ENCODE peak calls at places on chromosomes 3 and 15, in seven cellular contexts. S is HepG2, B is A549, M is IMR-90, W is GM12878, Q is SK-N-SH, O is K562. A is an unnamed sample.
A peak's percentile ranks its signal among the peaks of the same experiment; 100 is the strongest.

GRCh38 chr15:42101861-42102260 is 7.5 kb upstream of the PLA2G4D start:
- DNase-seq in W (no peak), S (no peak), M (no peak), O (no peak), Q (no peak), B (no peak), A (no peak)

GRCh38 chr15:35654334-35654733 is 108.4 kb upstream of the DPH6 start:
- DNase-seq in S (no peak), Q (no peak), O (no peak), B (no peak), M (no peak), W (no peak), A (no peak)

GRCh38 chr3:189629803-189630455 is 1.3 kb upstream of the TP63 start:
- DNase-seq in Q (no peak), W (no peak), O (no peak), M (no peak), S (no peak), B (no peak), A (no peak)

GRCh38 chr3:55446860-55447259 is 40.2 kb downstream of the WNT5A start:
- DNase-seq in S (no peak), Q (no peak), M (no peak), W (no peak), B (no peak), O (no peak), A (peak; percentile 39)

GRCh38 chr3:139434764-139435291 is 41.5 kb downstream of the RBP2 start:
- DNase-seq in W (no peak), Q (no peak), O (no peak), M (peak; percentile 28), B (no peak), S (no peak), A (no peak)

GRCh38 chr3:72185549-72186484 is 400.9 kb upstream of the PROK2 start:
- DNase-seq in M (peak; percentile 80), Q (no peak), B (no peak), S (peak; percentile 7), O (peak; percentile 67), W (no peak), A (no peak)

GRCh38 chr15:78127882-78128281 is 3.4 kb downstream of the CIB2 start:
- DNase-seq in S (peak; percentile 42), M (no peak), W (no peak), Q (no peak), O (no peak), B (no peak), A (no peak)

GRCh38 chr15:85474700-85475316 is 94.4 kb downstream of the AKAP13 start:
- DNase-seq in M (no peak), Q (no peak), W (peak; percentile 54), B (no peak), O (no peak), S (no peak), A (no peak)

GRCh38 chr3:197125601-197126000 is 96.0 kb upstream of the MELTF start:
- DNase-seq in M (peak; percentile 53), B (no peak), O (no peak), W (no peak), S (no peak), Q (no peak), A (no peak)

GRCh38 chr3:112351036-112351435 is 18.1 kb downstream of the CD200 start:
- DNase-seq in W (no peak), Q (no peak), M (no peak), O (no peak), B (no peak), S (no peak), A (no peak)

GRCh38 chr3:179981646-179982045 is 55.1 kb downstream of the PEX5L start:
- DNase-seq in S (no peak), Q (no peak), W (no peak), B (no peak), O (no peak), M (no peak), A (no peak)

GRCh38 chr3:49013113-49013737 is 5.2 kb downstream of the DALRD3 start:
- DNase-seq in Q (no peak), M (no peak), O (no peak), B (no peak), W (no peak), S (no peak), A (no peak)

GRCh38 chr3:114451051-114451451 is 157.2 kb downstream of the TIGIT start:
- DNase-seq in B (no peak), Q (no peak), O (no peak), W (no peak), S (no peak), M (no peak), A (no peak)

GRCh38 chr15:46768287-46768686 is 949.0 kb upstream of the SEMA6D start:
- DNase-seq in O (no peak), Q (no peak), B (no peak), S (no peak), M (no peak), W (no peak), A (no peak)

GRCh38 chr3:153553605-153553945 is 391.5 kb downstream of the RAP2B start:
- DNase-seq in B (no peak), Q (no peak), S (peak; percentile 2), O (no peak), W (no peak), M (no peak), A (no peak)

GRCh38 chr3:123335007-123335670 is 113.8 kb downstream of the ADCY5 start:
- DNase-seq in S (no peak), W (peak; percentile 7), M (no peak), O (no peak), Q (no peak), B (no peak), A (no peak)

GRCh38 chr3:150455341-150455740 is 47.2 kb downstream of the TSC22D2 start:
- DNase-seq in M (peak; percentile 35), O (no peak), Q (no peak), B (no peak), S (no peak), W (no peak), A (no peak)

GRCh38 chr3:73625124-73625665 is 454 bp upstream of the PDZRN3 start:
- DNase-seq in B (no peak), W (no peak), S (no peak), Q (peak; percentile 54), M (peak; percentile 72), O (no peak), A (peak; percentile 9)

GRCh38 chr3:119937229-119937628 is 155.3 kb downstream of the NR1I2 start:
- DNase-seq in M (peak; percentile 10), Q (no peak), S (no peak), B (no peak), W (peak; percentile 78), O (no peak), A (no peak)

GRCh38 chr15:74983725-74984231 is 11.6 kb upstream of the SCAMP5 start:
- DNase-seq in Q (no peak), B (peak; percentile 56), W (peak; percentile 27), M (no peak), O (no peak), S (no peak), A (no peak)

GRCh38 chr15:74989527-74989926 is 5.8 kb upstream of the SCAMP5 start:
- DNase-seq in B (no peak), S (no peak), M (no peak), W (no peak), O (no peak), Q (no peak), A (no peak)

GRCh38 chr15:74992619-74993018 is 2.7 kb upstream of the SCAMP5 start:
- DNase-seq in W (no peak), Q (no peak), B (no peak), O (no peak), S (no peak), M (no peak), A (no peak)

GRCh38 chr15:74988007-74988800 is 7.2 kb upstream of the SCAMP5 start:
- DNase-seq in O (peak; percentile 51), W (no peak), Q (peak; percentile 72), M (peak; percentile 7), B (peak; percentile 64), S (peak; percentile 65), A (peak; percentile 60)
- TF ChIP-seq RFX5 in O (no peak), W (no peak), Q (no peak), M (no peak), B (no peak), S (no peak), A (no peak)

GRCh38 chr3:39385456-39386098 is 2.4 kb downstream of the SLC25A38 start:
- DNase-seq in M (no peak), B (no peak), O (peak; percentile 50), Q (no peak), W (no peak), S (no peak), A (no peak)

GRCh38 chr3:39387411-39387975 is 4.3 kb downstream of the SLC25A38 start:
- DNase-seq in S (no peak), M (no peak), W (no peak), Q (no peak), O (no peak), B (no peak), A (no peak)

GRCh38 chr3:39383913-39384664 is 919 bp downstream of the SLC25A38 start:
- DNase-seq in O (peak; percentile 99), B (peak; percentile 98), S (peak; percentile 89), Q (peak; percentile 98), W (peak; percentile 70), M (peak; percentile 88), A (peak; percentile 82)

GRCh38 chr3:39384665-39385000 is 1.5 kb downstream of the SLC25A38 start:
- DNase-seq in M (no peak), B (no peak), S (no peak), W (no peak), O (no peak), Q (no peak), A (no peak)

GRCh38 chr3:39386331-39386730 is 3.2 kb downstream of the SLC25A38 start:
- DNase-seq in B (no peak), Q (no peak), W (no peak), O (no peak), S (no peak), M (no peak), A (no peak)
- TF ChIP-seq RFX5 in B (no peak), Q (no peak), W (no peak), O (no peak), S (no peak), M (no peak), A (no peak)

GRCh38 chr3:126126811-126127431 is 43.0 kb upstream of the SLC41A3 start:
- DNase-seq in M (no peak), W (no peak), Q (peak; percentile 9), B (no peak), O (no peak), S (no peak), A (peak; percentile 37)

GRCh38 chr3:126125341-126125740 is 41.4 kb upstream of the SLC41A3 start:
- DNase-seq in O (no peak), W (no peak), M (no peak), S (no peak), Q (peak; percentile 33), B (no peak), A (no peak)

GRCh38 chr3:126124896-126125295 is 41.0 kb upstream of the SLC41A3 start:
- DNase-seq in Q (no peak), M (no peak), B (no peak), S (no peak), W (no peak), O (no peak), A (peak; percentile 35)

GRCh38 chr3:126126292-126126691 is 42.4 kb upstream of the SLC41A3 start:
- DNase-seq in S (no peak), Q (peak; percentile 15), M (no peak), B (no peak), O (no peak), W (no peak), A (no peak)

GRCh38 chr3:126125781-126126251 is 41.9 kb upstream of the SLC41A3 start:
- DNase-seq in O (no peak), Q (no peak), S (no peak), B (no peak), M (no peak), W (no peak), A (no peak)
- TF ChIP-seq RFX5 in O (no peak), Q (no peak), S (no peak), B (no peak), M (no peak), W (no peak), A (no peak)

GRCh38 chr15:51924146-51925068 is 47.2 kb downstream of the LEO1 start:
- DNase-seq in B (no peak), M (no peak), Q (no peak), S (no peak), O (no peak), W (no peak), A (peak; percentile 55)
- TF ChIP-seq RFX5 in B (no peak), M (no peak), Q (no peak), S (no peak), O (no peak), W (no peak), A (no peak)